ENCODE peak calls at places on chromosomes 5 and 9, in seven cellular contexts. Q is HCT116, D is GM12878, Y is sigmoid colon, V is transverse colon, G is suprapubic skin, F is breast epithelium. T is an unnamed sample.

GRCh38 chr5:19555876-19556275 is 432.1 kb downstream of the CDH18 start:
- DNase-seq in G (no peak), Y (no peak), D (no peak), Q (no peak), F (no peak), V (no peak), T (no peak)

GRCh38 chr9:89153618-89154017 is 25.0 kb downstream of the SHC3 start:
- DNase-seq in F (no peak), V (no peak), Q (peak), D (no peak), G (no peak), Y (no peak), T (no peak)

GRCh38 chr5:181261320-181262085 is 560 bp upstream of the TRIM52 start:
- DNase-seq in V (peak), Y (peak), D (no peak), Q (peak), F (peak), G (peak), T (no peak)

GRCh38 chr9:76559283-76559682 is 100.3 kb downstream of the GCNT1 start:
- DNase-seq in Q (no peak), G (no peak), V (no peak), Y (no peak), F (no peak), D (no peak), T (no peak)

GRCh38 chr9:129552064-129552463 is 68.8 kb downstream of the C9orf50 start:
- DNase-seq in V (no peak), Q (no peak), G (peak), Y (peak), F (no peak), D (no peak), T (no peak)

GRCh38 chr5:83576341-83576740 is 104.8 kb downstream of the VCAN start:
- DNase-seq in Q (no peak), D (no peak), Y (no peak), G (no peak), V (no peak), F (no peak), T (no peak)

GRCh38 chr5:69502375-69503143 is 10.0 kb downstream of the OCLN start:
- DNase-seq in Y (no peak), F (no peak), G (no peak), D (no peak), V (no peak), Q (no peak), T (no peak)

GRCh38 chr5:10351199-10351881 is 2.2 kb upstream of the MARCHF6 start:
- DNase-seq in Q (no peak), Y (no peak), F (no peak), D (no peak), V (no peak), G (no peak), T (no peak)

GRCh38 chr9:124510650-124511425 is 3.6 kb upstream of the NR5A1 start:
- DNase-seq in F (no peak), V (no peak), D (no peak), G (no peak), Q (no peak), Y (no peak), T (no peak)

GRCh38 chr9:126612813-126613641 is 701 bp upstream of the LMX1B start:
- DNase-seq in Y (peak), F (no peak), D (no peak), Q (no peak), G (peak), V (no peak), T (no peak)

GRCh38 chr9:129640086-129640870 is 1.7 kb downstream of the ASB6 start:
- DNase-seq in D (no peak), V (no peak), Y (no peak), F (no peak), Q (no peak), G (no peak), T (peak)

GRCh38 chr5:160511280-160511929 is 89.8 kb downstream of the PTTG1 start:
- DNase-seq in Y (no peak), F (no peak), D (no peak), Q (no peak), V (no peak), G (no peak), T (no peak)

GRCh38 chr9:76255781-76256455 is 138.3 kb downstream of the RFK start:
- DNase-seq in Q (no peak), V (peak), Y (peak), D (no peak), G (peak), F (peak), T (no peak)

GRCh38 chr5:2128696-2129340 is 246.1 kb upstream of the IRX4 start:
- DNase-seq in F (no peak), G (no peak), V (no peak), D (no peak), Q (no peak), Y (no peak), T (no peak)

GRCh38 chr5:170860415-170860814 is 1.4 kb upstream of the RANBP17 start:
- DNase-seq in Q (no peak), Y (no peak), V (no peak), D (no peak), G (no peak), F (no peak), T (no peak)

GRCh38 chr5:167993771-167994170 is 297.7 kb upstream of the WWC1 start:
- DNase-seq in Y (no peak), Q (no peak), G (peak), V (no peak), D (no peak), F (no peak), T (no peak)

GRCh38 chr9:38620483-38621433 is at the start of gene ANKRD18A:
- DNase-seq in F (peak), Y (peak), D (no peak), Q (peak), V (peak), G (peak), T (no peak)
- TF ChIP-seq POLR2AphosphoS5 in F (no peak), Y (no peak), D (no peak), Q (peak), V (peak), G (no peak), T (no peak)

DNA sequence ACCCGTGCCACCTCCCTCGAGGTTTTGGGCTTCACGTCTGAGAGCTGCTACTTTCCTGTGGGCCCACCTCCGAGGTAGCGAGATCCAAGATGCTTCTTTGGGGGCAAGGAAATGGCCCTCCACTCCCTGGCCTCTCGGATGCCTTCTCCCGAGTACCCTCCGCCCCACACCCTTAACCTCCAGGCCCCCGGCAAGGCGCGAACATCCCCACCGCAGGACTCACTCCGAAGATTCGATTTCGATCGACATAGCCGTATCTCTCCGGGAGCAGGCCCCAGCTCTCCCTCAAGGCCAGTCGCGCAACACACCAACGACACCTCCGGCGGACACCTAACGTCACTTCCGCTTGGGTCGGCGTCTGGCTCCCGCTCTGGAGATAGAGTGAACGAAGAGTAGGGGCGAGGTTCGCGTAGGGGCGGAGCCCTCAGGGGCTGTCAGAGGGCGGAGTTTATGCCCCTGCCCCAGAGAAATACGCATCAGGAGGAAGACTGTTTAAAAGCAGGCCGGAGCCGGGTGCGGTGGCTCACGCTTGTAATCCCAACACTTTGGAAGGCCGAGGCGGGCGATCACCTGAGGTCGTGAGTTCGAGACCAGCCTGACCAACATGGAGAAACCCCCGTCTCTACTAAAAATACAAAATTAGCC is at the start of gene SMU1:
- DNase-seq in F (peak), Y (peak), G (peak), Q (peak), D (peak), V (peak), T (peak)
- TF ChIP-seq POLR2AphosphoS5 in F (peak), Y (peak), G (peak), Q (peak), D (peak), V (peak), T (peak)

DNA sequence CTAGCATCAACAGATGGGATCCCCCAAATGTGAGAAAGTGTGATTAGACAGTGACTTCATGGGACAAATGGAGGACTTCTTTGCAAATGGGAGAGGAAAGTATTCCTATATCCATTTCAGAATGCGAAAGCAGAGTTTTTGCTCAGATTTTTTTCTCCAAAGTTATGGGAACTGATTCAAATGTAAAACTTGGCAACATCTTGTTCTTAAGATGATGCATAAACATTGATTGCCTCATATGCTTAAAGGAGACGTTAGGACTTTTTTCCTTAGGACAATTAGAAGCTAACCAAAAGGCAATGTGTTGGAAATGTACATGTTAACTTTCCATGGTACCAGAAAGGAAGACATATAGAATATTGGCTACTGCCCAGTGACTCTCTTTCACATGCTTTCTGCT is 704.4 kb upstream of the ZNF608 start:
- DNase-seq in V (no peak), F (no peak), Q (no peak), D (no peak), Y (no peak), G (no peak), T (no peak)
- TF ChIP-seq POLR2AphosphoS5 in V (no peak), F (no peak), Q (no peak), D (no peak), Y (no peak), G (no peak), T (no peak)

GRCh38 chr9:715310-715709 is 126.2 kb upstream of the DMRT1 start:
- DNase-seq in Y (no peak), D (no peak), V (no peak), G (no peak), Q (no peak), F (no peak), T (no peak)

GRCh38 chr9:714675-715074 is 126.8 kb upstream of the DMRT1 start:
- DNase-seq in Y (no peak), G (no peak), D (no peak), V (no peak), F (no peak), Q (no peak), T (no peak)

GRCh38 chr9:720239-720881 is 121.1 kb upstream of the DMRT1 start:
- DNase-seq in D (no peak), G (no peak), F (no peak), V (no peak), Q (no peak), Y (no peak), T (no peak)

GRCh38 chr9:715743-716400 is 125.6 kb upstream of the DMRT1 start:
- DNase-seq in Q (no peak), D (no peak), Y (no peak), G (no peak), V (no peak), F (no peak), T (no peak)

DNA sequence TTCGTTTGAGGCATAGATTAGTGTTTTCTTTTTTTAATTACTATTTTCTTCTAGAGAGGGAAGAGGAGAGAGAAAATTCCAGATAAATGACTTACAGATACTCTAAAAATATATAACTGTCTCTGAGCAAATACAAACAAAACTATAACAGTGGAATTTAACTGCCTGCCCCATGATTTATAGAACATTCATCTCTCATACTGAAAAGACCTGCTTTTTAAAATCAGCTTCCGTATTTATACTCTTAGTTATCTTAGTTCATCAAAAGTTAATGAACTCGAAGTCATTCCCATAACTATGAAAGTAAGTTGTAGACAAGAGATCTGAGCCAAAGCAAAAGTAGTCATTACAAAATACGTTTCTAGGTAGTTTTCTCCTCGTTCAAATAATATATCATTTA is 123.8 kb upstream of the DMRT1 start:
- DNase-seq in G (no peak), D (no peak), V (no peak), F (no peak), Y (no peak), Q (no peak), T (no peak)
- TF ChIP-seq POLR2AphosphoS5 in G (no peak), D (no peak), V (no peak), F (no peak), Y (no peak), Q (no peak), T (no peak)

GRCh38 chr5:6632931-6633468 is at the start of the genes NSUN2 and SRD5A1:
- DNase-seq in G (peak), Y (peak), V (peak), F (peak), D (peak), Q (peak), T (peak)
- TF ChIP-seq POLR2AphosphoS5 in G (peak), Y (peak), V (peak), F (peak), D (peak), Q (peak), T (peak)

DNA sequence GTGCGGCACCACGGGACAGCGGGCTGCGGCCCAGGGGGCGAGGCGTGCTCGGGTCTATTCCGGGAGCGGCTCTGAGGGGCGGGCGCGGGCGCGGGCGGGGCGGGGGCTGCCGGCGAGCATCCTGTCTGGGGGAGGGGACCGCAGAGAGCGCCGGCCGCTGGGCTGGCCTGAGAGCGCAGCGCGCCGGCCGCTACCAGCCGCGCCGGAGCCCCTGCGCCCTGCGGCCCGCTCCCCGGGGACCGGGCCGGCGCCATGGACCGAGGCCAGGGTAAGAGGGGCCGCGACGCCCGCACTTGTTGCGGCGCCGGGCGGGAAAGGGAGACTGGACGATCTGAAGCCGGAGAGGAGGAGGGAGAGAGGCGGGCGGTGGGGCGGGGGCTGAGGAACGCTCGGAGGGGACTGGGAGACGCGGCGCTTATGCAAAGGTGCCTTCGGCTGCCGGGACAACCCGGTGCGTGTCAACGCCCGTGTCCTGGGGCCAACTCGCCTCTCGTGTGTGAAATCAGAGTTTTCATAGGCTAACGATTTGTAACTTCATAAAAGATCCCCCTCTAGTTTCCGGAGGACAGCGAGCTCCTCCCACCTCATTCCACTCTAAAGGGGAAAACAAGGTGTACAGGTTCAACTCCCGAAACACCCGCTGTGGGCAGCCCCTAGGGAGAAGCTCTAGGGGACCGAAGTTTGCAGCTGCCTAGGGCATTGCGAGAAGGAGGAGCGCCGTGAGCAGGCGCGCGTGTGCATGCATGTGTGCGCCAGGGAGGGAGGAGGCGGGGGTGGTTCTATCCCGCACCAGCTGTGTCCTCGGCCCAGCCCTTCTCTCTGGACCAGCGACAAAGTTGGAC is at the start of gene AFAP1L1:
- DNase-seq in V (peak), F (no peak), G (peak), Y (peak), Q (peak), D (no peak), T (no peak)
- TF ChIP-seq POLR2AphosphoS5 in V (no peak), F (peak), G (no peak), Y (peak), Q (peak), D (no peak), T (no peak)

DNA sequence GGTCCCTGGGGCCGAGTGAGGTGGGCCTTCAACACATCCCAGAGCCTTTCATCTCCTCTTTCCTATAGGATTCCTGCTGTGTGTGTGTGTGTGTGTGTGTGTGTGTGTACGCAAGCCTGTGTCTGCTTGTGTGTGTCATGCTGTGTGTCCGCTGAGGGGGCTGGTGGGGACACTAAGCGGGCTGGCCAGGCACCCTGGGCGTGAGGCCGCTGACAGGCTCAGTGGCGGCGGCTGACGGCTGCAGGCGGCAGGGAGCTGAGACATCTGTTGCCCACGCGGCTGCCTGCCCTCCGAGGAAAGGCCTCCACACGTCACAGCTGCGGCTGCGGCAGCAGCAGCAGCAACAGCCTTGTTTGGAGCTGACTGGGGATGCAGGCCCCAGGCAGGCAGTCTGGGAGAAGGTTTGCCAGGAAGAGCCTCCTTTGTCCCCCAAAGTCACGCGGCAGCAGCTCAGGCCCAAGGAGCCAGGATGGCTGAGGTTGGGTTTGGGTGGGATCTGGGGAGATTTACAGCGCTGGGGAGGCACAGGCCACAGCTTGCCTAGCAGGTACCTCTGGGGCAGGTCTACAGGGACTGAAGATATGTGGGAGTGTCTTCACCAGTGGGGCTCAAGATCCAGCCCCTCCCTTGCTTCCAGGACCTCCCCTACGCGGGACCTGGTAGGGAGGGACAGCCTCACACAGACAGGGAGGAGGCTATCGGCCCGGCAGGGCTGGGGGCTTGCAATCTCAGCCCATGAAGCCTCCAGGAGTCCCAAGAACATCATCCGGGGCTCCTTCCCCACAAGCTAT is 1.8 kb downstream of the PDLIM4 start:
- DNase-seq in V (peak), Q (no peak), Y (peak), D (no peak), F (peak), G (peak), T (no peak)
- TF ChIP-seq POLR2AphosphoS5 in V (peak), Q (no peak), Y (peak), D (no peak), F (peak), G (no peak), T (no peak)